ENCODE peak calls at places on chromosome X, in eight cellular contexts. I is RWPE1, K is SK-N-SH, Q is mesothelial cell of epicardium, U is uterus, F is retinal pigment epithelial cell, N is GM23338, H is B cell. A is an unnamed sample.
A peak's percentile ranks its signal among the peaks of the same experiment; 100 is the strongest.

GRCh38 chrX:66110112-66110511 is 53.9 kb upstream of the HEPH start:
- DNase-seq in I (peak; percentile 11), Q (no peak), N (peak; percentile 53), H (no peak), U (no peak), K (peak; percentile 12), F (no peak), A (no peak)

GRCh38 chrX:86241547-86241946 is 93.3 kb downstream of the DACH2 start:
- DNase-seq in F (no peak), I (no peak), N (no peak), U (no peak), K (no peak), H (no peak), Q (no peak), A (no peak)

GRCh38 chrX:17655232-17656034 is 81.9 kb upstream of the SCML1 start:
- DNase-seq in Q (peak; percentile 51), F (no peak), N (peak; percentile 41), K (peak; percentile 53), U (no peak), I (no peak), H (no peak), A (no peak)

GRCh38 chrX:68941385-68941952 is 112.6 kb downstream of the EFNB1 start:
- DNase-seq in K (no peak), I (no peak), H (no peak), F (no peak), U (no peak), Q (no peak), N (no peak), A (peak; percentile 1)

GRCh38 chrX:148938348-148938747 is 437.9 kb downstream of the AFF2 start:
- DNase-seq in I (no peak), Q (no peak), F (no peak), U (no peak), K (no peak), N (no peak), H (no peak), A (no peak)

GRCh38 chrX:153688900-153689590 is 1.3 kb downstream of the SLC6A8 start:
- DNase-seq in K (peak; percentile 79), N (no peak), U (no peak), F (no peak), Q (no peak), I (no peak), H (no peak), A (no peak)

GRCh38 chrX:22323541-22323940 is 50.8 kb downstream of the CBLL2 start:
- DNase-seq in F (no peak), N (no peak), U (no peak), K (no peak), H (no peak), I (peak; percentile 37), Q (no peak), A (no peak)

GRCh38 chrX:124346064-124346876 is at the start of gene SH2D1A:
- DNase-seq in K (no peak), I (no peak), Q (no peak), U (no peak), N (no peak), H (no peak), F (no peak), A (no peak)

GRCh38 chrX:136126892-136127406 is 20.4 kb upstream of the FHL1 start:
- DNase-seq in I (no peak), N (no peak), H (no peak), K (peak; percentile 31), U (no peak), Q (no peak), F (no peak), A (no peak)

GRCh38 chrX:149541521-149542047 is 772 bp downstream of the EOLA1 start:
- DNase-seq in F (no peak), I (no peak), U (no peak), K (no peak), N (peak; percentile 4), H (no peak), Q (no peak), A (no peak)

GRCh38 chrX:71298119-71298518 is 3.4 kb upstream of the ITGB1BP2 start:
- DNase-seq in Q (no peak), I (no peak), K (no peak), F (no peak), U (no peak), N (no peak), H (no peak), A (no peak)

GRCh38 chrX:132758778-132759177 is 199.7 kb downstream of the HS6ST2 start:
- DNase-seq in I (no peak), U (no peak), N (peak; percentile 67), H (no peak), Q (no peak), K (no peak), F (no peak), A (no peak)

GRCh38 chrX:7170903-7171302 is 22.9 kb upstream of the PUDP start:
- DNase-seq in K (peak; percentile 28), N (peak; percentile 35), H (no peak), Q (no peak), F (no peak), I (no peak), U (no peak), A (no peak)

GRCh38 chrX:65034641-65035450 is 58.6 kb upstream of the ZC4H2 start:
- DNase-seq in F (peak; percentile 5), K (peak; percentile 88), Q (peak; percentile 87), N (peak; percentile 80), I (peak; percentile 10), U (peak; percentile 71), H (peak; percentile 77), A (peak; percentile 76)

GRCh38 chrX:66731398-66731797 is 92.5 kb upstream of the EDA2R start:
- DNase-seq in U (no peak), K (peak; percentile 16), H (no peak), I (no peak), F (no peak), Q (no peak), N (peak; percentile 67), A (no peak)

GRCh38 chrX:153806999-153807575 is 12.6 kb downstream of the SSR4 start:
- DNase-seq in N (no peak), F (no peak), H (no peak), K (no peak), U (no peak), Q (no peak), I (no peak), A (no peak)

GRCh38 chrX:120839506-120839905 is 36.2 kb downstream of the CT47B1 start:
- DNase-seq in K (no peak), F (peak; percentile 29), I (peak; percentile 4), U (no peak), N (no peak), Q (no peak), H (no peak), A (no peak)

GRCh38 chrX:10533686-10534365 is 86.6 kb downstream of the MID1 start:
- DNase-seq in Q (no peak), F (no peak), U (no peak), K (peak; percentile 22), N (no peak), I (no peak), H (no peak), A (no peak)

DNA sequence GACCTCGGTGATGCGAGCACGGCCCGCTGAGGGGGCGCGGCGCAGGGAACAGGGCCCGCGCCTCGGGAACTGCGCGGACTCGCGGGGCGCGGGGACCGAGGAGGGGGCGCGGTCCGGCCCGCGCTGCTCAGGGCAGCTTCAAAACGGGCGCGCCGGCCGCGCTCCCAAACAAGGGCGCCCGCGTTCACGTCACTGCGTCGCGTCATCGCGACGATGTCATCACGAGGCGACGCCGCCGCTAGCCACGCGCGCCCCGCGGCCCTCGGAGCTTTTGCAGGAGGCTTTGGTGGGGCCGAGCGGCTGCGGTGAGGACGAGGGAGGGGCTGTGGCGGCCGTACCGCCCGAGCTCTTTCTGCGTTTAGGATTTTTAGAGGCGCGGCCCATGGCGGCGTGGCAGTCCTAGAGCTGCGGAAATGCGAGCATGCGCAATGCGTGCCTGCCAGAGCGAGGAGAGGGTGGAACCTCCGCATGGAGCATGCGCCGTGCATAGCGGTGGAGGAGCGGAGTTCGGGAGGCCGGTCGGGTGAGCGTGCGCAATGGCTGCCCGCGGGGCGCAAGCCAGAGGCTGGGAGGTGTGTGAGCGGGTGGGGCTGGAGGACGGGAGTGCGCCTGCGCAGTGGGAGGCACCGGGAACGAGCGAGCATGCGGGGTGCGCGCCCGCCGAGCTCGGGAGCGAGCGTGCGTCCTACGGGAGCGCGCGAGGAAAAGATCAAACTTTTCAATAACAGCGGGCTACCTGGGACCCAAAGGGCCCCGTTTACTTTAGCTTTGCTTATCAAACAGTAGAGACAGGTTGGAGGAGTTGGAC is at the start of gene PPP2R3B:
- DNase-seq in Q (peak; percentile 99), K (peak; percentile 100), I (peak; percentile 99), H (peak; percentile 99), U (peak; percentile 98), N (peak; percentile 98), F (peak; percentile 89), A (peak; percentile 98)
- TF ChIP-seq CTCF in Q (no peak), K (no peak), I (no peak), H (no peak), U (peak; percentile 16), N (no peak), F (no peak), A (no peak)

GRCh38 chrX:46836701-46837542 is at the start of gene RP2:
- DNase-seq in K (peak; percentile 89), I (peak; percentile 81), F (peak; percentile 77), Q (peak; percentile 89), N (peak; percentile 92), H (peak; percentile 90), U (peak; percentile 90), A (peak; percentile 77)
- TF ChIP-seq CTCF in K (no peak), I (no peak), F (no peak), Q (peak; percentile 17), N (no peak), H (no peak), U (peak; percentile 23), A (peak; percentile 24)

GRCh38 chrX:53009032-53009431 is 39.6 kb upstream of the GPR173 start:
- DNase-seq in I (no peak), Q (no peak), F (no peak), K (no peak), U (no peak), N (no peak), H (no peak), A (no peak)

GRCh38 chrX:53018627-53019026 is 30.0 kb upstream of the GPR173 start:
- DNase-seq in Q (no peak), N (peak; percentile 66), H (no peak), K (no peak), I (no peak), F (no peak), U (no peak), A (no peak)

GRCh38 chrX:53013291-53013690 is 35.3 kb upstream of the GPR173 start:
- DNase-seq in N (no peak), Q (no peak), I (no peak), K (no peak), U (no peak), H (no peak), F (no peak), A (no peak)
- TF ChIP-seq CTCF in N (no peak), Q (no peak), I (no peak), K (no peak), U (no peak), H (no peak), F (no peak), A (no peak)

DNA sequence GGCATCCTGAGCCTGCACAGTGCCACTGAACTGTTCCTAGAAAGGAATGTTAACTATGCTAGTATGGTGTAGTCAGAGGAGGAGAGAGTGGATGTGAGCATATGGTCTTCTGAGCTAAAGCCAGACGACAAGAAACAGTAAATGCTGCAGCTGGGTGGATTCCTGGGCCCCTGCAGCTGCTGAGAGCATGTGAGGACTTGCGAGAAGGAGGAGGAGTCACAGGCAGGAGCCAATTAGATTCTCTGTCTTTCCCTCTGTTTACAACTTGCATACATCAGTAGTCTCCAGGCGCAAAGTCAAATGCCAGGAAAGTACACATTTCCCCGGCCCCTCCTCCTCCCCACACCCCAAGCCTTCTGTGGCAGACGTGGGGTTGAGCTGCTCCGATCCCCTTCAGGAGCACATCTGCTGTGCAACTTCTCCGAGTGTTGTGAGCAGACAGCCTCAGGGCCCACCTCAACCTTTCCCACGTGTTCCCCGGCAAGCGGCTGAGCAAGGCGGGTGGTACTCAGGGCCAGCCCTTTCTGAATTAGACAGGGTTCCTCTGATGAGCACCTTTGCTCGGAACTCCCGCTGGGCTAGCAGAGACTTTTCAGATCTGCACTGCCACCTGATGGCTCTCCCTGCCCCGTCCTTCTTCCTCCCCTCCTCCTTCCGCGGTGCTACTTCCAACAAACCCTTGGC is 108.7 kb upstream of the ATP6AP2 start:
- DNase-seq in Q (peak; percentile 40), U (peak; percentile 37), I (peak; percentile 50), N (peak; percentile 55), H (peak; percentile 40), F (peak; percentile 71), K (peak; percentile 38), A (no peak)
- TF ChIP-seq CTCF in Q (no peak), U (no peak), I (peak; percentile 23), N (peak; percentile 44), H (peak; percentile 14), F (peak; percentile 24), K (no peak), A (no peak)